ENCODE peak calls at places on chromosomes 12 and 14, in five cellular contexts. O is pancreas; F is stomach; J is CD8-positive, alpha-beta T cell; H is cardiac muscle cell. K is an unnamed sample.

GRCh38 chr12:7907009-7907408 is 29.0 kb downstream of the SLC2A3 start:
- DNase-seq in O (peak), F (peak), J (peak), H (peak), K (peak)

GRCh38 chr14:61321385-61322010 is at the start of gene PRKCH:
- DNase-seq in O (peak), F (peak), J (peak), H (peak), K (no peak)

GRCh38 chr14:72565200-72565599 is 328.7 kb downstream of the DPF3 start:
- DNase-seq in O (no peak), F (no peak), J (no peak), H (no peak), K (no peak)

GRCh38 chr14:52043690-52044089 is 25.2 kb downstream of the NID2 start:
- DNase-seq in O (no peak), F (peak), J (no peak), H (peak), K (no peak)

GRCh38 chr12:70644836-70645235 is 7.6 kb upstream of the PTPRB start:
- DNase-seq in O (no peak), F (no peak), J (no peak), H (no peak), K (no peak)

GRCh38 chr12:31959701-31960391 is 631 bp downstream of the RESF1 start:
- DNase-seq in O (no peak), F (peak), J (peak), H (peak), K (no peak)

GRCh38 chr12:108905725-108906124 is 25.8 kb downstream of the DAO start:
- DNase-seq in O (no peak), F (no peak), J (no peak), H (no peak), K (no peak)

GRCh38 chr12:80766897-80767296 is 50.2 kb downstream of the MYF5 start:
- DNase-seq in O (no peak), F (no peak), J (no peak), H (no peak), K (no peak)

GRCh38 chr14:33484264-33484663 is 466.6 kb downstream of the EGLN3 start:
- DNase-seq in O (no peak), F (no peak), J (no peak), H (peak), K (no peak)

GRCh38 chr14:106788534-106788933 is 1262.2 kb downstream of the TMEM121 start:
- DNase-seq in O (no peak), F (no peak), J (no peak), H (no peak), K (no peak)

GRCh38 chr12:79119796-79120195 is 255.2 kb downstream of the SYT1 start:
- DNase-seq in O (no peak), F (no peak), J (no peak), H (peak), K (no peak)

GRCh38 chr14:49931523-49931922 is 38.6 kb downstream of the ARF6 start:
- DNase-seq in O (no peak), F (no peak), J (no peak), H (no peak), K (no peak)

GRCh38 chr12:53770281-53770680 is 18.5 kb upstream of the CISTR start:
- DNase-seq in O (no peak), F (no peak), J (no peak), H (no peak), K (peak)

GRCh38 chr12:14950421-14950820 is 11.0 kb downstream of the ARHGDIB start:
- DNase-seq in O (no peak), F (no peak), J (no peak), H (no peak), K (no peak)

GRCh38 chr12:71780207-71780822 is 25.7 kb downstream of the RAB21 start:
- DNase-seq in O (no peak), F (peak), J (peak), H (peak), K (no peak)

GRCh38 chr12:121331268-121331667 is 20.9 kb downstream of the ANAPC5 start:
- DNase-seq in O (no peak), F (no peak), J (no peak), H (no peak), K (no peak)

GRCh38 chr12:93689076-93689834 is 12.1 kb downstream of the CRADD start:
- DNase-seq in O (no peak), F (no peak), J (no peak), H (no peak), K (no peak)

GRCh38 chr14:100842799-100843198 is 16.9 kb downstream of the MEG3 start:
- DNase-seq in O (peak), F (no peak), J (no peak), H (no peak), K (no peak)

GRCh38 chr14:65940056-65940735 is 527.7 kb downstream of the FUT8 start:
- DNase-seq in O (no peak), F (no peak), J (no peak), H (peak), K (no peak)

GRCh38 chr12:55816876-55817351 is 610 bp downstream of the SARNP start:
- DNase-seq in O (no peak), F (no peak), J (no peak), H (peak), K (no peak)

GRCh38 chr12:17456486-17456885 is 633.5 kb downstream of the RERGL start:
- DNase-seq in O (no peak), F (no peak), J (no peak), H (no peak), K (peak)

GRCh38 chr12:112930350-112930749 is 7.9 kb upstream of the OAS3 start:
- DNase-seq in O (no peak), F (no peak), J (no peak), H (no peak), K (no peak)

GRCh38 chr12:14418526-14418925 is 53.0 kb downstream of the ATF7IP start:
- DNase-seq in O (no peak), F (no peak), J (no peak), H (no peak), K (no peak)

GRCh38 chr14:95697764-95698163 is 11.5 kb downstream of the TCL1B start:
- DNase-seq in O (no peak), F (no peak), J (no peak), H (no peak), K (no peak)
- H3K4me3 ChIP-seq in O (no peak), F (no peak), J (no peak), H (no peak), K (no peak)

DNA sequence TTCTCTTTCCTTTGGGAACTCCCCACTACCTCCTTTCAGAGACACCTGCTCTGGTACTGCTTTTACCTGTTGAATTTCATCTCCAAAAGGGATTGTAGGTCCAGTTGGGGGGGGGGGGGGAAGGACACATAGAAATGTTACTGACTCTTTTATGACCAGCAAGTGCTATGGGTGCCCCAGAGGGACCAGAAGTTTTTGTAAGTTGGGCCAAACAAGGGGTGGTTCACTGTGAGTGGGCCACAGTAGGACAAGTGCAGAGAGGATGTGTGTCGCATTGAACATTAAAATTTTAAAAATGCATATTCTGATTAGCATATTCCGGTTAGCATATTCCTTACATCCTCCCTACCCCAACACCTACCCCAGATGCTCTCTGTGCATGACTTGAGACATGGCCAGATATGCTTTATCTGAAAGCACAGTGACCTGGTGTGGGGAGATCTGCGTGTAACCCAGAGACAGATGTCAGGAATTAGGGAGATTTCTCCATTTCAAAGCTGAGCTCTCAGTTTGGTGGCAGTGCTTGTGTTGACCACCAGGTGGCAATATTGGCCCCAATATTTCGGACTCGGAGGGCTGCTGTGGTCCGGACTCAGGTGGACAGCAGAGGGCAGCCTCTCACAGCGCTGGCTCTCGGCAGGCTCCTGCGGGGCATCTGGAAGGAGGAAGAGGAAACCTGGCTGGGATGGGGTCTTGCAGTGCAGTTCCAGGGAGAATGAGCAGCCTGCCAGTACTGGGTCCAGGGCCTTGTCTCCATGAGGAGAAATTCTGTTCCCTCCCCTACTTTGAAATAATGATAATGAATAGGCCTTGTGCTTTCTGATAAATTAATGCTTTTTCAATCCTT is 1.6 kb upstream of the CEBPE start:
- DNase-seq in O (peak), F (peak), J (peak), H (peak), K (no peak)
- TF ChIP-seq CTCF in O (peak), F (peak), J (peak), H (peak), K (peak)

GRCh38 chr12:41188058-41188840 is at the start of gene PDZRN4:
- DNase-seq in O (peak), F (no peak), J (no peak), H (peak), K (no peak)

GRCh38 chr12:41189395-41190251 is 1.5 kb downstream of the PDZRN4 start:
- DNase-seq in O (peak), F (no peak), J (no peak), H (peak), K (no peak)

GRCh38 chr12:41193321-41193720 is 5.2 kb downstream of the PDZRN4 start:
- DNase-seq in O (no peak), F (no peak), J (no peak), H (no peak), K (no peak)

GRCh38 chr12:41188841-41189394 is 798 bp downstream of the PDZRN4 start:
- DNase-seq in O (peak), F (no peak), J (no peak), H (no peak), K (no peak)

DNA sequence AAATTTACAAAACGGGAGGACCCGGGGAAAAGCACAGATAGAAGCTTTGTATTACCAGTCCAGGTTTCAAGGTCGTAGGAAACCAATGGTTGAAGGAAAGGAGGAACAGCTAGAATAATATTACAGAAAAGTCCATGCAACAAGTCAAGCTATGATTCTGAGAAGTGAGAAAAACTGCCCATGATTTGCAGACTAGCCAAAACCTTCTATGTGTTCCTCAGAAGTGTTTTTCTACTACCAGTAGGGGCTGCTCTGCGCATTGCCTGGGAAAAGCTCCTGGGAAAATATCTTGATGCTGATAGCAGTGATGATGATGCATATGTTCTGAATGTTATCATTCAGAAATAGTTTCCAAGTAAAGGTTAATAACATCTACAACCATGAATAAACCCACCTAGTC is 2.2 kb downstream of the PDZRN4 start:
- DNase-seq in O (no peak), F (no peak), J (no peak), H (peak), K (no peak)
- H3K4me3 ChIP-seq in O (no peak), F (peak), J (no peak), H (peak), K (no peak)

GRCh38 chr14:21326972-21327371 is 47.1 kb downstream of the RPGRIP1 start:
- DNase-seq in O (no peak), F (no peak), J (no peak), H (no peak), K (no peak)

GRCh38 chr14:21334202-21334906 is 49.5 kb downstream of the SUPT16H start:
- DNase-seq in O (no peak), F (no peak), J (no peak), H (no peak), K (peak)

DNA sequence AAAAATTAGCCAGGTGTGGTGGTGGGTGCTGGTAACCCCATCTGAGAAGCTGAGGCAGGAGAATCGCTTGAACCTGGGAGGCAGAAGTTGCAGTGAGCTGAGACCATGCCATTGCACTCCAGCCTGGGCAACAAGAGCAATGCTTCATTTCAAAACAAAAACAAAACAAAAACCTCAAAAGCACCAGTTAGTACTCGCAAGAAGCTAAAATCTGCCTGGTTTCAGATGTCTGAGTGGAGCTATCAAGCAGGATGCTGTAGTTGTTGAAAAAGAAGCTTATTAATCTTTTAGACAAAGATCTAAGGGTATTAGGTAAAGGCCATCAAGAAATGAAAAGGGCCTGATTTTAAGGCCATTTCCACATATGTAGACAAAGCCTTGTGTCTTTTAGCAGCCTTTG is 50.9 kb downstream of the SUPT16H start:
- DNase-seq in O (no peak), F (no peak), J (no peak), H (no peak), K (no peak)
- TF ChIP-seq CTCF in O (no peak), F (no peak), J (no peak), H (no peak), K (no peak)

DNA sequence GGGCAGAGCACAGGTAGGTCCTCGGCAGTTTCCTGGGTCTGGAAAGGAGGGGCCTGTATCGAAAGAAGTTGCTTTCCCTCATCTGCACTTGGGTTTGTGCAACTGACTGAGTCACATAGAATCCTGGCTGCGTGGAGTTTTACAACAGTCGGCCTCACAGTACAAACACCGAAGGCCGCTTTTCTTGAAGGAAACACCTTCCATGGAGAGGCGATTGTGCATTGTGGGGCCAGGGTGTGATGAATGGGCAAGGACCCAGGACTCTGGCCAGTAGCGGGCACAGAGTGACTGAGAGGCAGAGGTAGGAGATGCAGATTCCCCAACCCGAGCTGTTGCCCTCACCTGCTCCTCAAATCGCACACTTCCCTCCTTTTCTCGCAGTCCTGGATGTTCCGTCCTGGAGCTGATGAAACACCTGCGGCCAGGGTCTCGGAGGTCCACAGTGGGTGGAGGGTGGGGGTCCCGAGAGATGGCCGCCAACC is 7.7 kb downstream of the CCND2 start:
- DNase-seq in O (no peak), F (no peak), J (no peak), H (no peak), K (no peak)
- H3K4me3 ChIP-seq in O (no peak), F (no peak), J (no peak), H (no peak), K (no peak)

K was measured in epithelial cell of proximal tubule.